ENCODE peak calls at places on chromosomes 11 and 22, in ten cellular contexts. F is central memory CD4-positive, alpha-beta T cell; H is HTR-8/SVneo; C is Caco-2; J is stimulated activated CD4-positive, alpha-beta T cell treated with anti-CD3 and anti-CD28 coated beads, Interleukin-4, amount 100 ng/mL, for 4 hours; D is mesenchymal stem cell; G is DMS 273 treated with DMSO at 0.1 percent for 48 hours; Q is activated CD8-positive, alpha-beta memory T cell treated with anti-CD3 and anti-CD28 coated beads, Interleukin-2, amount 50 U/mL, for 4 hours; Y is PC-3; S is sigmoid colon. L is an unnamed sample.

GRCh38 chr22:20115691-20116375 is at the start of gene RANBP1:
- DNase-seq in D (no peak), J (no peak), Q (no peak), S (no peak), Y (no peak), G (no peak), C (no peak), F (no peak), H (no peak), L (no peak)

GRCh38 chr22:38867496-38868285 is 4.3 kb downstream of the CBX6 start:
- DNase-seq in F (no peak), G (no peak), C (no peak), Y (no peak), J (no peak), H (no peak), D (no peak), S (peak; percentile 64), Q (no peak), L (no peak)

GRCh38 chr11:126034880-126035279 is 27.8 kb downstream of the CDON start:
- DNase-seq in S (no peak), H (no peak), F (no peak), D (no peak), J (no peak), Y (no peak), C (no peak), Q (no peak), G (no peak), L (no peak)

GRCh38 chr11:103326070-103326794 is 217.0 kb downstream of the DYNC2H1 start:
- DNase-seq in J (no peak), S (no peak), Q (no peak), F (peak; percentile 33), D (peak; percentile 83), C (peak; percentile 76), Y (peak; percentile 92), H (peak; percentile 78), G (peak; percentile 2), L (no peak)

GRCh38 chr22:39773976-39774539 is 119.5 kb downstream of the ENTHD1 start:
- DNase-seq in C (no peak), D (peak; percentile 18), F (peak; percentile 11), G (no peak), J (peak; percentile 6), Y (peak; percentile 25), H (no peak), Q (no peak), S (no peak), L (no peak)

GRCh38 chr11:109264128-109264527 is 157.9 kb upstream of the C11orf87 start:
- DNase-seq in J (no peak), H (no peak), D (no peak), Q (no peak), S (no peak), C (no peak), F (no peak), G (no peak), Y (no peak), L (no peak)

GRCh38 chr22:42357634-42358296 is 74.4 kb downstream of the NFAM1 start:
- DNase-seq in C (no peak), Q (no peak), S (peak; percentile 78), G (no peak), J (no peak), D (no peak), F (no peak), Y (peak; percentile 40), H (no peak), L (no peak)

GRCh38 chr11:124285610-124286344 is 28.0 kb downstream of the OR8D1 start:
- DNase-seq in H (no peak), F (no peak), Q (no peak), S (no peak), G (no peak), Y (peak; percentile 70), D (peak; percentile 86), C (no peak), J (no peak), L (no peak)